ENCODE peak calls at places on chromosome 6, in ten cellular contexts. T, U, D, Y, V, W, L, F, C and J are unnamed samples.

GRCh38 chr6:36727491-36728021 is 29.9 kb downstream of the RAB44 start:
- DNase-seq in L (peak), W (no peak), Y (no peak), U (no peak), D (no peak), T (peak), F (no peak), V (no peak), C (peak), J (no peak)

GRCh38 chr6:3751019-3751729 is at the start of gene PXDC1:
- DNase-seq in T (peak), D (no peak), C (no peak), F (no peak), L (no peak), Y (no peak), V (no peak), U (no peak), W (peak), J (no peak)

GRCh38 chr6:90788781-90789180 is 201.9 kb upstream of the MAP3K7 start:
- DNase-seq in D (no peak), F (no peak), W (no peak), C (no peak), U (no peak), Y (no peak), V (no peak), T (no peak), L (no peak), J (no peak)

GRCh38 chr6:68040780-68041179 is 594.3 kb upstream of the ADGRB3 start:
- DNase-seq in D (no peak), Y (no peak), V (no peak), U (no peak), F (no peak), W (no peak), L (no peak), T (no peak), C (no peak), J (peak)

GRCh38 chr6:67277312-67277711 is 1357.8 kb upstream of the ADGRB3 start:
- DNase-seq in V (no peak), T (no peak), C (no peak), Y (no peak), W (no peak), L (no peak), U (no peak), D (no peak), F (no peak), J (no peak)

GRCh38 chr6:22970004-22970403 is 400.6 kb downstream of the HDGFL1 start:
- DNase-seq in V (no peak), F (peak), T (no peak), Y (no peak), C (no peak), U (no peak), L (no peak), D (no peak), W (no peak), J (no peak)

GRCh38 chr6:39508513-39508912 is 186.0 kb upstream of the KCNK16 start:
- DNase-seq in T (no peak), Y (no peak), L (no peak), U (no peak), V (no peak), W (peak), D (no peak), F (no peak), C (no peak), J (no peak)

GRCh38 chr6:137728386-137729349 is 138.4 kb upstream of the TNFAIP3 start:
- DNase-seq in U (peak), D (no peak), W (no peak), V (no peak), T (no peak), L (peak), Y (peak), F (no peak), C (peak), J (peak)

GRCh38 chr6:30447237-30447636 is 42.1 kb upstream of the HLA-E start:
- DNase-seq in D (no peak), L (no peak), T (no peak), C (peak), F (no peak), V (no peak), U (no peak), W (peak), Y (no peak), J (no peak)

GRCh38 chr6:32774428-32774827 is 11.1 kb upstream of the HLA-DQB2 start:
- DNase-seq in D (no peak), V (no peak), W (no peak), L (no peak), T (no peak), F (no peak), C (no peak), Y (no peak), U (no peak), J (no peak)

GRCh38 chr6:54043360-54043759 is 67.9 kb upstream of the MLIP start:
- DNase-seq in U (no peak), Y (no peak), L (no peak), W (no peak), D (no peak), F (no peak), T (no peak), V (no peak), C (no peak), J (no peak)

GRCh38 chr6:140382351-140382750 is 1007.9 kb upstream of the CITED2 start:
- DNase-seq in F (no peak), L (no peak), W (no peak), V (no peak), U (no peak), T (no peak), C (no peak), Y (no peak), D (no peak), J (no peak)

GRCh38 chr6:100808638-100809275 is 72.4 kb downstream of the ASCC3 start:
- DNase-seq in C (peak), V (no peak), D (no peak), F (no peak), L (peak), T (no peak), U (no peak), Y (no peak), W (no peak), J (peak)

GRCh38 chr6:130431346-130431745 is 65.5 kb downstream of the TMEM200A start:
- DNase-seq in T (no peak), C (no peak), W (no peak), Y (no peak), U (no peak), V (no peak), D (no peak), L (no peak), F (no peak), J (no peak)

GRCh38 chr6:42142118-42142835 is at the start of gene C6orf132:
- DNase-seq in L (no peak), Y (peak), T (no peak), F (no peak), V (no peak), W (peak), C (no peak), D (peak), U (peak), J (no peak)

GRCh38 chr6:116106146-116106545 is 5.5 kb downstream of the NT5DC1 start:
- DNase-seq in F (no peak), L (peak), W (no peak), V (no peak), D (no peak), Y (no peak), T (no peak), C (no peak), U (no peak), J (peak)

GRCh38 chr6:14619419-14619781 is 501.8 kb downstream of the CD83 start:
- DNase-seq in W (no peak), V (no peak), L (no peak), F (no peak), Y (no peak), T (no peak), C (no peak), U (no peak), D (no peak), J (no peak)

GRCh38 chr6:14620522-14620921 is 502.9 kb downstream of the CD83 start:
- DNase-seq in C (no peak), T (no peak), D (no peak), F (no peak), V (no peak), L (no peak), U (no peak), Y (no peak), W (no peak), J (no peak)

GRCh38 chr6:14621518-14621917 is 503.9 kb downstream of the CD83 start:
- DNase-seq in F (no peak), U (no peak), T (no peak), W (no peak), L (peak), C (no peak), D (no peak), Y (peak), V (no peak), J (peak)

GRCh38 chr6:14616611-14617010 is 499.0 kb downstream of the CD83 start:
- DNase-seq in C (no peak), U (no peak), T (no peak), V (no peak), D (no peak), W (no peak), L (no peak), Y (no peak), F (no peak), J (no peak)

DNA sequence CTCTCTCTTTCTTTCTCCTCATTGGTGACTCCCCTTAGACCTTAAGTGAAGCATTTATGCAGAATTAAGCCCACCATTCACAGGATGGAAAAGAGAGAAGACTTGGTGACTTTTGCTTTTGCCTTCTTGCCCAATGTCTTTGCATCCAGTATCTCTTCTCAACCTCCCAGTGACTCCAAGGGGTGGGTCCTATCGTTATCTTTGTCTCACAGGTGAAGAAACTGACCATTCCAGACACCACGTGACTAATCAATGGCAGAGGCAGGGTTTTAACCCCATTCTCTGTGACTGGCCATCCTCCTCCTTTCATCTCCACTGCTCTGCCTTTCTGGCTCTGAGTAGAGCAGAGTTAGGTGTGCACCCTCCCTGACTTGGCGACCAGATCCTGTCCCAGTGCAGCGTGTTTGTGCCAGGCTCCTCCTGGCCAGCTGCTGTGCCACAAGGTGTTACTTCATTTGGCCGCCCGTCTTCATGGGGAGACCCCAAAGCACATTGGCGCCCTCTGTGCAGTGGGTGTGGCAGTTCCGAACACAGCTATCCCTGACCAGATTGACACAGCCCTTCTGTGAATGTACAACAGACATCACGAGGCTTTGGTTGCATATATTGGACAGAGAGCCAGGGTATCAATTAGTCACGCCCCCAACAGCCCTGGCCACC is 501.3 kb downstream of the CD83 start:
- DNase-seq in F (no peak), W (no peak), L (no peak), U (no peak), V (no peak), Y (no peak), C (no peak), D (no peak), T (no peak), J (no peak)
- TF ChIP-seq CTCF in F (no peak), W (no peak), L (no peak), U (no peak), V (no peak), Y (no peak), C (no peak), D (no peak), T (no peak), J (no peak)

DNA sequence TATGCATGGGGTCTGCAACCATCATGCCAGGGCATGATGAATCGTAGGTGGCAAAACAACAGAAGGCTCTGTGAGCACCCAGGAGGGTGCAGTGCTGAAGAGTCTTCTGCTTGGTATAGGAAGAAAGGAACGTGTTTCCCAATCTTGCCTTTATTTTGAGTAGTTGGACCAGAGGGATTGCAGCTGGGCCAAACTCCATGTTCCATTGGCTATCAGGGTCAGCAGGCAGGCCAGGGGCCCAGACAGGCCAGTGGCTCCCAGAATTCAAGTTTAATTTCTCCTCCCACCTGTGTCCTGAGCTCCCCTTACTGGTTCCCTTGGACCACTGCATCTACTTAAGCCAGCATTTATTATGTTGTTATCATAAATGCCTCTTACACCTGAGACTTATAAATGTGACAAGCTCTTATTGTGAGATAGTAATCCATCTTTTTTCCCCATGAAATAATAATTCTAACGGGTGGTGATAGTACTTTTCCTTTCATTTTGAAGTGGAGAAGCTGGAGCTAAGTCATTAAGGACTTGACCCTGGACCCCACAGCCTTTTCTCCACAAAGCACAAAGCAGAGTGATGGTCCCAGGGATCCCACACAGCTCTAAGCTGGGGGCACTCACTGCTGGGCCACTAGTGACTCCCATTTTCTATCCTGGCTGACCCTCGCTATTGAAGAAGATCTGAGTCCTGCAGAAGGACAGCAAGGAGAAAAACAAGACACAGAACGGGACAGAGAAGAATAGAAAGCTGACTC is 809 bp upstream of the TRIM38 start:
- DNase-seq in U (no peak), W (peak), T (no peak), F (peak), C (no peak), L (peak), D (no peak), V (no peak), Y (no peak), J (peak)
- H3K4me3 ChIP-seq in U (peak), W (no peak), T (peak), F (peak), C (peak), L (peak), D (peak), V (peak), Y (peak), J (peak)

GRCh38 chr6:89640804-89641203 is 2.3 kb upstream of the LYRM2 start:
- DNase-seq in L (no peak), T (no peak), C (peak), F (no peak), U (no peak), Y (no peak), D (no peak), V (no peak), W (no peak), J (peak)

GRCh38 chr6:89643411-89643810 is 4.9 kb upstream of the LYRM2 start:
- DNase-seq in U (no peak), T (no peak), C (no peak), V (no peak), D (no peak), W (no peak), Y (no peak), L (no peak), F (no peak), J (no peak)

GRCh38 chr6:89637960-89638319 is 607 bp downstream of the LYRM2 start:
- DNase-seq in F (no peak), T (no peak), C (peak), L (no peak), D (no peak), W (no peak), U (no peak), Y (no peak), V (no peak), J (no peak)

GRCh38 chr6:89638320-89639195 is at the start of gene LYRM2:
- DNase-seq in Y (peak), F (peak), T (peak), C (peak), L (peak), D (peak), V (peak), W (peak), U (peak), J (peak)
- TF ChIP-seq CTCF in Y (peak), F (no peak), T (no peak), C (peak), L (peak), D (no peak), V (peak), W (no peak), U (peak), J (peak)

DNA sequence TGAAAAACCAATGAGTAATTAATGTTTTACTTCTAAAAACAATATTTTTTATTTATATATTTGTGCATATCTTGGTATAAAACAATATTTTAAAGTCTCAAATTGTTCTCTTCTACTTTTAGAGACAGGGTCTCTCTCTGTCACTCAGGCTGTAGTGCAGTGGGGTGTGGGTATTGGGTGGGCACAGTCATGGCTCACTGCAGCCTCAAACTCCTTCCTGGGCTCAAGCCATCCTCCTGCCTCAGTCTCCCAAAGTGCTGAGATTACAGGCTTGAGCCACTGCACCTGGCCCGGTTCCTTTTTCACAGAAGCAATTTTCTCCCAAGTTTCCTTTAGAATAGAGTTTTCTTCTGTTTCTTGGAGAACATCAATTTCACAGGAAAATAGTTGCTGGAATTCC is 102.8 kb downstream of the TMEM242 start:
- DNase-seq in L (no peak), T (no peak), V (no peak), C (no peak), F (no peak), Y (no peak), W (no peak), D (peak), U (no peak), J (no peak)
- H3K4me3 ChIP-seq in L (no peak), T (no peak), V (peak), C (peak), F (peak), Y (peak), W (no peak), D (peak), U (peak), J (no peak)

GRCh38 chr6:94902974-94903628 is 674.2 kb upstream of the MANEA start:
- DNase-seq in L (no peak), Y (no peak), D (no peak), V (no peak), T (no peak), W (peak), U (no peak), C (no peak), F (no peak), J (no peak)
- TF ChIP-seq CTCF in L (no peak), Y (no peak), D (no peak), V (no peak), T (no peak), W (peak), U (no peak), C (no peak), F (no peak), J (no peak)